ENCODE peak calls at places on chromosomes 13 and 19, in seven cellular contexts. One of them, this sample, is unnamed.
A peak's percentile ranks its signal among the peaks of the same experiment; 100 is the strongest.

GRCh38 chr19:8580710-8581281 is 3.6 kb upstream of the MYO1F start:
- DNase-seq in GDM1: peak; percentile 75
- DNase-seq in nephron progenitor cell: peak; percentile 92
- DNase-seq in iris pigment epithelial cell: peak; percentile 62
- DNase-seq in heart right ventricle: peak; percentile 80
- DNase-seq in anterior cingulate cortex: no peak
- DNase-seq in CD8-positive, alpha-beta memory T cell: peak; percentile 83
- DNase-seq in this sample: peak; percentile 93

GRCh38 chr13:108629988-108630387 is 577 bp downstream of the MYO16 start:
- DNase-seq in GDM1: no peak
- DNase-seq in nephron progenitor cell: no peak
- DNase-seq in iris pigment epithelial cell: no peak
- DNase-seq in heart right ventricle: no peak
- DNase-seq in anterior cingulate cortex: no peak
- DNase-seq in CD8-positive, alpha-beta memory T cell: no peak
- DNase-seq in this sample: no peak

GRCh38 chr13:40149611-40150283 is 494.3 kb downstream of the COG6 start:
- DNase-seq in GDM1: no peak
- DNase-seq in nephron progenitor cell: no peak
- DNase-seq in iris pigment epithelial cell: peak; percentile 98
- DNase-seq in heart right ventricle: no peak
- DNase-seq in anterior cingulate cortex: no peak
- DNase-seq in CD8-positive, alpha-beta memory T cell: no peak
- DNase-seq in this sample: no peak

GRCh38 chr19:31066385-31066784 is 282.9 kb downstream of the TSHZ3 start:
- DNase-seq in GDM1: no peak
- DNase-seq in nephron progenitor cell: no peak
- DNase-seq in iris pigment epithelial cell: peak; percentile 73
- DNase-seq in heart right ventricle: no peak
- DNase-seq in anterior cingulate cortex: no peak
- DNase-seq in CD8-positive, alpha-beta memory T cell: no peak
- DNase-seq in this sample: no peak

GRCh38 chr19:7869453-7869909 is 4.7 kb downstream of the PRR36 start:
- DNase-seq in GDM1: peak; percentile 59
- DNase-seq in nephron progenitor cell: peak; percentile 79
- DNase-seq in iris pigment epithelial cell: peak; percentile 35
- DNase-seq in heart right ventricle: peak; percentile 66
- DNase-seq in anterior cingulate cortex: no peak
- DNase-seq in CD8-positive, alpha-beta memory T cell: peak; percentile 73
- DNase-seq in this sample: peak; percentile 39

GRCh38 chr13:24182703-24183081 is 22.2 kb downstream of the SPATA13 start:
- DNase-seq in GDM1: no peak
- DNase-seq in nephron progenitor cell: no peak
- DNase-seq in iris pigment epithelial cell: no peak
- DNase-seq in heart right ventricle: no peak
- DNase-seq in anterior cingulate cortex: no peak
- DNase-seq in CD8-positive, alpha-beta memory T cell: no peak
- DNase-seq in this sample: no peak

GRCh38 chr19:35621708-35622107 is 7.1 kb upstream of the RBM42 start:
- DNase-seq in GDM1: no peak
- DNase-seq in nephron progenitor cell: no peak
- DNase-seq in iris pigment epithelial cell: no peak
- DNase-seq in heart right ventricle: no peak
- DNase-seq in anterior cingulate cortex: no peak
- DNase-seq in CD8-positive, alpha-beta memory T cell: no peak
- DNase-seq in this sample: no peak

GRCh38 chr13:41064493-41064892 is 3.2 kb downstream of the WBP4 start:
- DNase-seq in GDM1: no peak
- DNase-seq in nephron progenitor cell: no peak
- DNase-seq in iris pigment epithelial cell: peak; percentile 86
- DNase-seq in heart right ventricle: no peak
- DNase-seq in anterior cingulate cortex: no peak
- DNase-seq in CD8-positive, alpha-beta memory T cell: no peak
- DNase-seq in this sample: no peak

GRCh38 chr13:99022953-99023352 is 45.1 kb upstream of the DOCK9 start:
- DNase-seq in GDM1: no peak
- DNase-seq in nephron progenitor cell: no peak
- DNase-seq in iris pigment epithelial cell: no peak
- DNase-seq in heart right ventricle: no peak
- DNase-seq in anterior cingulate cortex: no peak
- DNase-seq in CD8-positive, alpha-beta memory T cell: no peak
- DNase-seq in this sample: no peak

GRCh38 chr13:76745246-76746200 is 140.7 kb downstream of the KCTD12 start:
- DNase-seq in GDM1: peak; percentile 77
- DNase-seq in nephron progenitor cell: no peak
- DNase-seq in iris pigment epithelial cell: peak; percentile 51
- DNase-seq in heart right ventricle: no peak
- DNase-seq in anterior cingulate cortex: no peak
- DNase-seq in CD8-positive, alpha-beta memory T cell: no peak
- DNase-seq in this sample: no peak

GRCh38 chr13:27349458-27349857 is 75.0 kb upstream of the GTF3A start:
- DNase-seq in GDM1: no peak
- DNase-seq in nephron progenitor cell: no peak
- DNase-seq in iris pigment epithelial cell: peak; percentile 73
- DNase-seq in heart right ventricle: no peak
- DNase-seq in anterior cingulate cortex: no peak
- DNase-seq in CD8-positive, alpha-beta memory T cell: no peak
- DNase-seq in this sample: no peak

GRCh38 chr13:99995503-99996176 is 14.1 kb downstream of the ZIC2 start:
- DNase-seq in GDM1: no peak
- DNase-seq in nephron progenitor cell: no peak
- DNase-seq in iris pigment epithelial cell: no peak
- DNase-seq in heart right ventricle: no peak
- DNase-seq in anterior cingulate cortex: no peak
- DNase-seq in CD8-positive, alpha-beta memory T cell: no peak
- DNase-seq in this sample: no peak

GRCh38 chr19:8221161-8221560 is 12.0 kb downstream of the CERS4 start:
- DNase-seq in GDM1: no peak
- DNase-seq in nephron progenitor cell: no peak
- DNase-seq in iris pigment epithelial cell: no peak
- DNase-seq in heart right ventricle: no peak
- DNase-seq in anterior cingulate cortex: peak; percentile 13
- DNase-seq in CD8-positive, alpha-beta memory T cell: no peak
- DNase-seq in this sample: no peak

GRCh38 chr13:109344552-109345157 is 441.7 kb downstream of the IRS2 start:
- DNase-seq in GDM1: no peak
- DNase-seq in nephron progenitor cell: no peak
- DNase-seq in iris pigment epithelial cell: peak; percentile 67
- DNase-seq in heart right ventricle: no peak
- DNase-seq in anterior cingulate cortex: no peak
- DNase-seq in CD8-positive, alpha-beta memory T cell: no peak
- DNase-seq in this sample: no peak

GRCh38 chr19:29548483-29549085 is 22.8 kb downstream of the VSTM2B start:
- DNase-seq in GDM1: no peak
- DNase-seq in nephron progenitor cell: no peak
- DNase-seq in iris pigment epithelial cell: no peak
- DNase-seq in heart right ventricle: no peak
- DNase-seq in anterior cingulate cortex: no peak
- DNase-seq in CD8-positive, alpha-beta memory T cell: no peak
- DNase-seq in this sample: no peak

GRCh38 chr19:10669246-10669645 is 15.1 kb downstream of the ILF3 start:
- DNase-seq in GDM1: no peak
- DNase-seq in nephron progenitor cell: no peak
- DNase-seq in iris pigment epithelial cell: no peak
- DNase-seq in heart right ventricle: no peak
- DNase-seq in anterior cingulate cortex: no peak
- DNase-seq in CD8-positive, alpha-beta memory T cell: no peak
- DNase-seq in this sample: no peak

GRCh38 chr19:48806518-48806817 is 4.4 kb downstream of the BCAT2 start:
- DNase-seq in GDM1: no peak
- DNase-seq in nephron progenitor cell: peak; percentile 66
- DNase-seq in iris pigment epithelial cell: peak; percentile 48
- DNase-seq in heart right ventricle: no peak
- DNase-seq in anterior cingulate cortex: peak; percentile 55
- DNase-seq in CD8-positive, alpha-beta memory T cell: peak; percentile 20
- DNase-seq in this sample: peak; percentile 51

GRCh38 chr13:106145997-106146864 is 389.2 kb downstream of the EFNB2 start:
- DNase-seq in GDM1: no peak
- DNase-seq in nephron progenitor cell: no peak
- DNase-seq in iris pigment epithelial cell: no peak
- DNase-seq in heart right ventricle: no peak
- DNase-seq in anterior cingulate cortex: no peak
- DNase-seq in CD8-positive, alpha-beta memory T cell: no peak
- DNase-seq in this sample: no peak

GRCh38 chr19:39568604-39569003 is 28.6 kb upstream of the EID2 start:
- DNase-seq in GDM1: no peak
- DNase-seq in nephron progenitor cell: no peak
- DNase-seq in iris pigment epithelial cell: peak; percentile 20
- DNase-seq in heart right ventricle: no peak
- DNase-seq in anterior cingulate cortex: no peak
- DNase-seq in CD8-positive, alpha-beta memory T cell: no peak
- DNase-seq in this sample: no peak

GRCh38 chr13:43387880-43388279 is 364.5 kb downstream of the DNAJC15 start:
- DNase-seq in GDM1: no peak
- DNase-seq in nephron progenitor cell: no peak
- DNase-seq in iris pigment epithelial cell: no peak
- DNase-seq in heart right ventricle: no peak
- DNase-seq in anterior cingulate cortex: no peak
- DNase-seq in CD8-positive, alpha-beta memory T cell: no peak
- DNase-seq in this sample: no peak

GRCh38 chr19:10748924-10749434 is 31.1 kb downstream of the DNM2 start:
- DNase-seq in GDM1: no peak
- DNase-seq in nephron progenitor cell: no peak
- DNase-seq in iris pigment epithelial cell: peak; percentile 31
- DNase-seq in heart right ventricle: peak; percentile 60
- DNase-seq in anterior cingulate cortex: no peak
- DNase-seq in CD8-positive, alpha-beta memory T cell: no peak
- DNase-seq in this sample: no peak

GRCh38 chr19:46659151-46660007 is 1.6 kb downstream of the DACT3 start:
- DNase-seq in GDM1: no peak
- DNase-seq in nephron progenitor cell: peak; percentile 79
- DNase-seq in iris pigment epithelial cell: peak; percentile 10
- DNase-seq in heart right ventricle: peak; percentile 39
- DNase-seq in anterior cingulate cortex: peak; percentile 32
- DNase-seq in CD8-positive, alpha-beta memory T cell: no peak
- DNase-seq in this sample: peak; percentile 39

GRCh38 chr13:114115796-114116195 is 16.6 kb downstream of the RASA3 start:
- DNase-seq in GDM1: no peak
- DNase-seq in nephron progenitor cell: no peak
- DNase-seq in iris pigment epithelial cell: no peak
- DNase-seq in heart right ventricle: no peak
- DNase-seq in anterior cingulate cortex: no peak
- DNase-seq in CD8-positive, alpha-beta memory T cell: no peak
- DNase-seq in this sample: no peak

GRCh38 chr19:29417048-29417447 is 108.7 kb upstream of the VSTM2B start:
- DNase-seq in GDM1: no peak
- DNase-seq in nephron progenitor cell: no peak
- DNase-seq in iris pigment epithelial cell: no peak
- DNase-seq in heart right ventricle: no peak
- DNase-seq in anterior cingulate cortex: no peak
- DNase-seq in CD8-positive, alpha-beta memory T cell: no peak
- DNase-seq in this sample: no peak

GRCh38 chr19:13189600-13189999 is 39.4 kb downstream of the IER2 start:
- DNase-seq in GDM1: no peak
- DNase-seq in nephron progenitor cell: no peak
- DNase-seq in iris pigment epithelial cell: no peak
- DNase-seq in heart right ventricle: no peak
- DNase-seq in anterior cingulate cortex: no peak
- DNase-seq in CD8-positive, alpha-beta memory T cell: no peak
- DNase-seq in this sample: no peak

GRCh38 chr19:31419871-31420430 is 70.7 kb upstream of the TSHZ3 start:
- DNase-seq in GDM1: no peak
- DNase-seq in nephron progenitor cell: no peak
- DNase-seq in iris pigment epithelial cell: no peak
- DNase-seq in heart right ventricle: no peak
- DNase-seq in anterior cingulate cortex: no peak
- DNase-seq in CD8-positive, alpha-beta memory T cell: no peak
- DNase-seq in this sample: no peak

GRCh38 chr19:45101796-45102195 is 8.8 kb downstream of the PPP1R37 start:
- DNase-seq in GDM1: no peak
- DNase-seq in nephron progenitor cell: no peak
- DNase-seq in iris pigment epithelial cell: no peak
- DNase-seq in heart right ventricle: no peak
- DNase-seq in anterior cingulate cortex: no peak
- DNase-seq in CD8-positive, alpha-beta memory T cell: no peak
- DNase-seq in this sample: no peak

GRCh38 chr19:29194658-29195057 is 18.3 kb downstream of the UQCRFS1 start:
- DNase-seq in GDM1: no peak
- DNase-seq in nephron progenitor cell: no peak
- DNase-seq in iris pigment epithelial cell: no peak
- DNase-seq in heart right ventricle: no peak
- DNase-seq in anterior cingulate cortex: no peak
- DNase-seq in CD8-positive, alpha-beta memory T cell: no peak
- DNase-seq in this sample: no peak

GRCh38 chr19:49213791-49214190 is 56.2 kb downstream of the TRPM4 start:
- DNase-seq in GDM1: no peak
- DNase-seq in nephron progenitor cell: no peak
- DNase-seq in iris pigment epithelial cell: no peak
- DNase-seq in heart right ventricle: no peak
- DNase-seq in anterior cingulate cortex: no peak
- DNase-seq in CD8-positive, alpha-beta memory T cell: no peak
- DNase-seq in this sample: no peak

This sample was measured in neural crest cell.